ENCODE peak calls at places on chromosomes 12 and 14, in eight cellular contexts. One of them, this sample, is unnamed. For H3K36me3, the result is how much of the 10 kb centered on the place peaks cover.

GRCh38 chr14:90599748-90600507 is 203.1 kb downstream of the CALM1 start:
- ATAC-seq in naive thymus-derived CD4-positive, alpha-beta T cell: no peak
- ATAC-seq in psoas muscle: peak
- ATAC-seq in HCT116: no peak
- ATAC-seq in RWPE2: peak
- ATAC-seq in gastrocnemius medialis: peak
- ATAC-seq in pancreas: peak
- ATAC-seq in IMR-90: peak
- ATAC-seq in this sample: no peak

GRCh38 chr12:20492251-20492728 is 124.0 kb downstream of the PDE3A start:
- ATAC-seq in naive thymus-derived CD4-positive, alpha-beta T cell: peak
- ATAC-seq in psoas muscle: no peak
- ATAC-seq in HCT116: peak
- ATAC-seq in RWPE2: no peak
- ATAC-seq in gastrocnemius medialis: no peak
- ATAC-seq in pancreas: no peak
- ATAC-seq in IMR-90: peak
- ATAC-seq in this sample: no peak

GRCh38 chr12:110638792-110639191 is 24.9 kb downstream of the TCTN1 start:
- ATAC-seq in naive thymus-derived CD4-positive, alpha-beta T cell: no peak
- ATAC-seq in psoas muscle: no peak
- ATAC-seq in HCT116: no peak
- ATAC-seq in RWPE2: no peak
- ATAC-seq in gastrocnemius medialis: no peak
- ATAC-seq in pancreas: no peak
- ATAC-seq in IMR-90: peak
- ATAC-seq in this sample: no peak

GRCh38 chr12:95959107-95959506 is 16.0 kb downstream of the AMDHD1 start:
- ATAC-seq in naive thymus-derived CD4-positive, alpha-beta T cell: no peak
- ATAC-seq in psoas muscle: no peak
- ATAC-seq in HCT116: peak
- ATAC-seq in RWPE2: peak
- ATAC-seq in gastrocnemius medialis: no peak
- ATAC-seq in pancreas: no peak
- ATAC-seq in IMR-90: peak
- ATAC-seq in this sample: no peak

GRCh38 chr12:78018146-78018910 is 187.6 kb downstream of the NAV3 start:
- ATAC-seq in naive thymus-derived CD4-positive, alpha-beta T cell: no peak
- ATAC-seq in psoas muscle: no peak
- ATAC-seq in HCT116: no peak
- ATAC-seq in RWPE2: no peak
- ATAC-seq in gastrocnemius medialis: no peak
- ATAC-seq in pancreas: no peak
- ATAC-seq in IMR-90: peak
- ATAC-seq in this sample: peak

GRCh38 chr14:100213587-100213955 is 25.4 kb upstream of the YY1 start:
- ATAC-seq in naive thymus-derived CD4-positive, alpha-beta T cell: no peak
- ATAC-seq in psoas muscle: no peak
- ATAC-seq in HCT116: no peak
- ATAC-seq in RWPE2: no peak
- ATAC-seq in gastrocnemius medialis: no peak
- ATAC-seq in pancreas: no peak
- ATAC-seq in IMR-90: no peak
- ATAC-seq in this sample: no peak

GRCh38 chr12:110590806-110591326 is 7.7 kb upstream of the PPTC7 start:
- ATAC-seq in naive thymus-derived CD4-positive, alpha-beta T cell: peak
- ATAC-seq in psoas muscle: no peak
- ATAC-seq in HCT116: no peak
- ATAC-seq in RWPE2: no peak
- ATAC-seq in gastrocnemius medialis: peak
- ATAC-seq in pancreas: peak
- ATAC-seq in IMR-90: peak
- ATAC-seq in this sample: peak

GRCh38 chr14:93765032-93765626 is 23.2 kb downstream of the PRIMA1 start:
- ATAC-seq in naive thymus-derived CD4-positive, alpha-beta T cell: no peak
- ATAC-seq in psoas muscle: no peak
- ATAC-seq in HCT116: no peak
- ATAC-seq in RWPE2: no peak
- ATAC-seq in gastrocnemius medialis: peak
- ATAC-seq in pancreas: no peak
- ATAC-seq in IMR-90: no peak
- ATAC-seq in this sample: peak

GRCh38 chr12:116026768-116027550 is 250.5 kb downstream of the MED13L start:
- ATAC-seq in naive thymus-derived CD4-positive, alpha-beta T cell: no peak
- ATAC-seq in psoas muscle: peak
- ATAC-seq in HCT116: peak
- ATAC-seq in RWPE2: no peak
- ATAC-seq in gastrocnemius medialis: peak
- ATAC-seq in pancreas: no peak
- ATAC-seq in IMR-90: no peak
- ATAC-seq in this sample: no peak

GRCh38 chr12:34204830-34205285 is 182.6 kb downstream of the ALG10 start:
- ATAC-seq in naive thymus-derived CD4-positive, alpha-beta T cell: no peak
- ATAC-seq in psoas muscle: no peak
- ATAC-seq in HCT116: no peak
- ATAC-seq in RWPE2: no peak
- ATAC-seq in gastrocnemius medialis: no peak
- ATAC-seq in pancreas: no peak
- ATAC-seq in IMR-90: no peak
- ATAC-seq in this sample: no peak

GRCh38 chr14:31990183-31990862 is 86.8 kb upstream of the ARHGAP5 start:
- ATAC-seq in naive thymus-derived CD4-positive, alpha-beta T cell: no peak
- ATAC-seq in psoas muscle: no peak
- ATAC-seq in HCT116: no peak
- ATAC-seq in RWPE2: no peak
- ATAC-seq in gastrocnemius medialis: no peak
- ATAC-seq in pancreas: no peak
- ATAC-seq in IMR-90: no peak
- ATAC-seq in this sample: peak

GRCh38 chr12:1592444-1593231 is 1.7 kb downstream of the FBXL14 start:
- ATAC-seq in naive thymus-derived CD4-positive, alpha-beta T cell: peak
- ATAC-seq in psoas muscle: no peak
- ATAC-seq in HCT116: no peak
- ATAC-seq in RWPE2: peak
- ATAC-seq in gastrocnemius medialis: no peak
- ATAC-seq in pancreas: peak
- ATAC-seq in IMR-90: peak
- ATAC-seq in this sample: no peak

GRCh38 chr12:84604541-84604940 is 308.1 kb downstream of the SLC6A15 start:
- ATAC-seq in naive thymus-derived CD4-positive, alpha-beta T cell: no peak
- ATAC-seq in psoas muscle: no peak
- ATAC-seq in HCT116: no peak
- ATAC-seq in RWPE2: no peak
- ATAC-seq in gastrocnemius medialis: no peak
- ATAC-seq in pancreas: no peak
- ATAC-seq in IMR-90: no peak
- ATAC-seq in this sample: no peak

GRCh38 chr14:105456736-105457703 is 17.6 kb upstream of the CRIP2 start:
- ATAC-seq in naive thymus-derived CD4-positive, alpha-beta T cell: no peak
- ATAC-seq in psoas muscle: peak
- ATAC-seq in HCT116: no peak
- ATAC-seq in RWPE2: peak
- ATAC-seq in gastrocnemius medialis: peak
- ATAC-seq in pancreas: no peak
- ATAC-seq in IMR-90: no peak
- ATAC-seq in this sample: no peak

GRCh38 chr14:26389646-26390508 is 208.0 kb downstream of the NOVA1 start:
- ATAC-seq in naive thymus-derived CD4-positive, alpha-beta T cell: no peak
- ATAC-seq in psoas muscle: no peak
- ATAC-seq in HCT116: no peak
- ATAC-seq in RWPE2: no peak
- ATAC-seq in gastrocnemius medialis: no peak
- ATAC-seq in pancreas: peak
- ATAC-seq in IMR-90: no peak
- ATAC-seq in this sample: peak

DNA sequence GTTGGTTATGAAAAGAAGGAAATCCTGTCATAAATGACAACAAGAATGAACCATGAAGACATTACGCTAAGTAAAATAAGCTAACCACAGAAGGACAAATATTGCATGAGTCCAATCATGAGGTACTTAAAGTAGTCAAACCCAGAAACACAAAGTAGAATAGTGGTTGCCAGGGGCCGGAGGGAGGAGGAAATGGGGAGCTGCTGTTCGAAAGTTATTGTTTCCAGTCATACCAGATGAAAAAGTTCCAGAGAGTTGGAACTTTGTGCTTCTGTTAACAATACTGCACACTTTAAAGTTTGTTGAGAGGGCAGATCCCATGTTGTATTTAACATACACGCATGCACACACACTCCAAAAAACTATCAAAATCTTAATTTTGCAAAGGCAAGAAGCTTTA is 69.3 kb downstream of the COCH start:
- ATAC-seq in naive thymus-derived CD4-positive, alpha-beta T cell: no peak
- ATAC-seq in psoas muscle: no peak
- ATAC-seq in HCT116: no peak
- ATAC-seq in RWPE2: no peak
- ATAC-seq in gastrocnemius medialis: no peak
- ATAC-seq in pancreas: no peak
- ATAC-seq in IMR-90: no peak
- ATAC-seq in this sample: no peak
- H3K36me3 ChIP-seq in naive thymus-derived CD4-positive, alpha-beta T cell: under half
- H3K36me3 ChIP-seq in psoas muscle: half or more
- H3K36me3 ChIP-seq in HCT116: under half
- H3K36me3 ChIP-seq in RWPE2: half or more
- H3K36me3 ChIP-seq in gastrocnemius medialis: under half
- H3K36me3 ChIP-seq in pancreas: under half
- H3K36me3 ChIP-seq in IMR-90: under half
- H3K36me3 ChIP-seq in this sample: under half

GRCh38 chr14:92663049-92663448 is 85.4 kb downstream of the LGMN start:
- ATAC-seq in naive thymus-derived CD4-positive, alpha-beta T cell: no peak
- ATAC-seq in psoas muscle: no peak
- ATAC-seq in HCT116: no peak
- ATAC-seq in RWPE2: no peak
- ATAC-seq in gastrocnemius medialis: no peak
- ATAC-seq in pancreas: no peak
- ATAC-seq in IMR-90: no peak
- ATAC-seq in this sample: no peak

GRCh38 chr14:92670177-92670576 is 78.2 kb downstream of the LGMN start:
- ATAC-seq in naive thymus-derived CD4-positive, alpha-beta T cell: peak
- ATAC-seq in psoas muscle: no peak
- ATAC-seq in HCT116: no peak
- ATAC-seq in RWPE2: peak
- ATAC-seq in gastrocnemius medialis: no peak
- ATAC-seq in pancreas: no peak
- ATAC-seq in IMR-90: peak
- ATAC-seq in this sample: no peak

GRCh38 chr14:92665699-92666110 is 82.7 kb downstream of the LGMN start:
- ATAC-seq in naive thymus-derived CD4-positive, alpha-beta T cell: peak
- ATAC-seq in psoas muscle: no peak
- ATAC-seq in HCT116: no peak
- ATAC-seq in RWPE2: no peak
- ATAC-seq in gastrocnemius medialis: no peak
- ATAC-seq in pancreas: peak
- ATAC-seq in IMR-90: no peak
- ATAC-seq in this sample: peak

GRCh38 chr14:92668266-92668973 is 80.0 kb downstream of the LGMN start:
- ATAC-seq in naive thymus-derived CD4-positive, alpha-beta T cell: no peak
- ATAC-seq in psoas muscle: no peak
- ATAC-seq in HCT116: no peak
- ATAC-seq in RWPE2: no peak
- ATAC-seq in gastrocnemius medialis: no peak
- ATAC-seq in pancreas: no peak
- ATAC-seq in IMR-90: no peak
- ATAC-seq in this sample: no peak

GRCh38 chr14:92666251-92666650 is 82.2 kb downstream of the LGMN start:
- ATAC-seq in naive thymus-derived CD4-positive, alpha-beta T cell: no peak
- ATAC-seq in psoas muscle: no peak
- ATAC-seq in HCT116: no peak
- ATAC-seq in RWPE2: no peak
- ATAC-seq in gastrocnemius medialis: no peak
- ATAC-seq in pancreas: no peak
- ATAC-seq in IMR-90: no peak
- ATAC-seq in this sample: no peak
- H3K36me3 ChIP-seq in naive thymus-derived CD4-positive, alpha-beta T cell: under half
- H3K36me3 ChIP-seq in psoas muscle: under half
- H3K36me3 ChIP-seq in HCT116: under half
- H3K36me3 ChIP-seq in RWPE2: under half
- H3K36me3 ChIP-seq in gastrocnemius medialis: under half
- H3K36me3 ChIP-seq in pancreas: under half
- H3K36me3 ChIP-seq in IMR-90: under half
- H3K36me3 ChIP-seq in this sample: under half

DNA sequence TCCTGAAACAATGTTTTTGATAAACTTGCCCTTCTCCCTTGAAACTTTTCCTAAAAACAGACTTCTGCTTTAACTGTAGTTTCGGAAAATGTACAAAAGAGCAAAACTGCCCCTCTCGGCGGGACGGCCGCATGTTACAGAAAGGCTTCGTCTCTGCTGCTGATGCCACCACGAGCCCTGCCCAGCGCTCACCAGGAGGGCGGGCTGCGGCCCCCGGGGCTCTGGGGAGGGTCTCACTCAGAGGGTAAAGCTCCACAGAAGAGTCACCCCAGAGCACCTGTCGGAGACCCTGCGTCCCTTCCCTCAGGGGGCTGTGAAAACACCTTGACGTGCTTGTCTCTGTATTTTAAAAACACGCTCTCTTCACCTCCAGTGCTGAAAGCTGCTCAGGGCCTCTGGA is 12.5 kb upstream of the GOLGA3 start:
- ATAC-seq in naive thymus-derived CD4-positive, alpha-beta T cell: no peak
- ATAC-seq in psoas muscle: no peak
- ATAC-seq in HCT116: no peak
- ATAC-seq in RWPE2: no peak
- ATAC-seq in gastrocnemius medialis: no peak
- ATAC-seq in pancreas: no peak
- ATAC-seq in IMR-90: no peak
- ATAC-seq in this sample: no peak
- H3K36me3 ChIP-seq in naive thymus-derived CD4-positive, alpha-beta T cell: under half
- H3K36me3 ChIP-seq in psoas muscle: half or more
- H3K36me3 ChIP-seq in HCT116: under half
- H3K36me3 ChIP-seq in RWPE2: under half
- H3K36me3 ChIP-seq in gastrocnemius medialis: under half
- H3K36me3 ChIP-seq in pancreas: under half
- H3K36me3 ChIP-seq in IMR-90: under half
- H3K36me3 ChIP-seq in this sample: half or more

DNA sequence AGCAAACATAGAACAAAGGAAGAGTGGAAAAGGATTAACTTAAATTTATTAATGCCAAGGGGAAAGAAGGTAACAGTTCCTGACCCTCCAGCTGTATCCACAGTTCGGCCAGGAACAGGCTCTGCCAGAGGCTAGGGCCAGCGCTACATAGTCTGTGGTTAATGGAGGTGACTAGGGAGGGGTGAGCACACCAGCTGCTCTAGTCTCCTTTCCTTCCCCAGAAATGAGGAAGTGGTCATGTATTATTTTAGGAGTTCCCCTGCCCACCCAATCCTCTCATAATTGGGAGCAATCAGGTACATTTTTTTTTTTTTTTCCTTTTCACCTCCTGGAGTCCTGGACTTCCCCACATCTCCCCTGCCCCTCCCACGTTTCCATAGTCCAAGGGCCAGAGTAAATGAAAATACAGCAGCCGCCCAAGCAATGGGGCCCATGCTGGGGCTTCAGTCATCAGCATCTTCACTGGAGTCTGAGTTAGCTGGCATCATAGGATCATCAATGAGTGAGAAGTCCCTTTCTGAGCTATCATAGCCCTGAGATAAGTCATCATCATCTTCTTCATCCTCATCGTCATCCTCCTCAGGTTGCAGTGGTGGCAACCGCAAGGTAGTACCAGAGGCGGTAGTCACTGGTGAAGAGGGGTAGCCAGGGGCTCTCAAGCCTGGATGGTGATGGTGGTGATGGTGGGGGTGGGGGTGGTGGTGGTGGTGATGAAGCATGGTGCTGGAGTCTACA is 1.5 kb upstream of the SUPT16H start:
- ATAC-seq in naive thymus-derived CD4-positive, alpha-beta T cell: no peak
- ATAC-seq in psoas muscle: no peak
- ATAC-seq in HCT116: no peak
- ATAC-seq in RWPE2: no peak
- ATAC-seq in gastrocnemius medialis: no peak
- ATAC-seq in pancreas: no peak
- ATAC-seq in IMR-90: no peak
- ATAC-seq in this sample: no peak
- H3K36me3 ChIP-seq in naive thymus-derived CD4-positive, alpha-beta T cell: under half
- H3K36me3 ChIP-seq in psoas muscle: half or more
- H3K36me3 ChIP-seq in HCT116: under half
- H3K36me3 ChIP-seq in RWPE2: half or more
- H3K36me3 ChIP-seq in gastrocnemius medialis: under half
- H3K36me3 ChIP-seq in pancreas: under half
- H3K36me3 ChIP-seq in IMR-90: under half
- H3K36me3 ChIP-seq in this sample: under half